ENCODE peak calls at places on chromosome 7, in six cellular contexts. G is GM12878, I is GM12891, B is H1, X is K562, W is HepG2. Y is an unnamed sample.

GRCh38 chr7:107660381-107661080 is at the start of gene SLC26A4:
- DNase-seq in G (no peak), I (peak), B (no peak), X (no peak), W (no peak), Y (peak)

GRCh38 chr7:25239888-25240287 is 11.6 kb upstream of the NPVF start:
- DNase-seq in G (no peak), I (no peak), B (no peak), X (no peak), W (no peak), Y (no peak)

GRCh38 chr7:156612930-156613329 is 27.6 kb upstream of the RNF32 start:
- DNase-seq in G (peak), I (no peak), B (no peak), X (no peak), W (no peak), Y (no peak)

GRCh38 chr7:128404143-128404681 is 5.6 kb downstream of the IMPDH1 start:
- DNase-seq in G (no peak), I (no peak), B (no peak), X (peak), W (no peak), Y (no peak)

GRCh38 chr7:30390872-30391646 is 87.5 kb downstream of the NOD1 start:
- DNase-seq in G (no peak), I (no peak), B (no peak), X (no peak), W (no peak), Y (no peak)

GRCh38 chr7:77455334-77455733 is 39.2 kb upstream of the GSAP start:
- DNase-seq in G (no peak), I (no peak), B (no peak), X (no peak), W (peak), Y (no peak)

GRCh38 chr7:82841828-82842227 is 320.9 kb downstream of the PCLO start:
- DNase-seq in G (no peak), I (no peak), B (no peak), X (no peak), W (no peak), Y (no peak)

GRCh38 chr7:44060091-44060947 is 5.0 kb downstream of the PGAM2 start:
- DNase-seq in G (no peak), I (no peak), B (no peak), X (no peak), W (no peak), Y (no peak)

GRCh38 chr7:44533301-44534055 is 7.7 kb downstream of the NPC1L1 start:
- DNase-seq in G (no peak), I (no peak), B (no peak), X (no peak), W (no peak), Y (no peak)

GRCh38 chr7:69664433-69664832 is 66.2 kb downstream of the AUTS2 start:
- DNase-seq in G (no peak), I (no peak), B (no peak), X (no peak), W (no peak), Y (no peak)

GRCh38 chr7:135728136-135728669 is at the start of gene SLC13A4:
- DNase-seq in G (no peak), I (no peak), B (no peak), X (peak), W (no peak), Y (no peak)

GRCh38 chr7:103447073-103447960 is 1.3 kb upstream of the SLC26A5 start:
- DNase-seq in G (no peak), I (peak), B (peak), X (peak), W (peak), Y (peak)

GRCh38 chr7:33886100-33886623 is 19.2 kb upstream of the BMPER start:
- DNase-seq in G (no peak), I (no peak), B (no peak), X (peak), W (peak), Y (no peak)

GRCh38 chr7:82172017-82172416 is 271.6 kb downstream of the CACNA2D1 start:
- DNase-seq in G (no peak), I (no peak), B (no peak), X (no peak), W (no peak), Y (no peak)

GRCh38 chr7:131071786-131072504 is 255.7 kb upstream of the MKLN1 start:
- DNase-seq in G (no peak), I (no peak), B (no peak), X (peak), W (no peak), Y (no peak)

GRCh38 chr7:7438851-7439250 is 96.8 kb downstream of the COL28A1 start:
- DNase-seq in G (no peak), I (no peak), B (peak), X (no peak), W (peak), Y (no peak)

GRCh38 chr7:130356760-130357611 is 12.4 kb downstream of the CPA5 start:
- DNase-seq in G (no peak), I (no peak), B (no peak), X (peak), W (no peak), Y (no peak)

GRCh38 chr7:55105952-55106351 is 87.1 kb downstream of the EGFR start:
- DNase-seq in G (no peak), I (no peak), B (no peak), X (no peak), W (no peak), Y (no peak)

GRCh38 chr7:51634025-51634424 is 317.4 kb upstream of the COBL start:
- DNase-seq in G (no peak), I (no peak), B (no peak), X (no peak), W (no peak), Y (no peak)

GRCh38 chr7:725223-726005 is 1.1 kb upstream of the DNAAF5 start:
- DNase-seq in G (no peak), I (no peak), B (no peak), X (peak), W (no peak), Y (no peak)

GRCh38 chr7:130554481-130554880 is 62.6 kb downstream of the MEST start:
- DNase-seq in G (no peak), I (no peak), B (no peak), X (no peak), W (no peak), Y (no peak)

GRCh38 chr7:1124164-1124563 is 35.8 kb downstream of the ZFAND2A start:
- DNase-seq in G (no peak), I (no peak), B (no peak), X (no peak), W (no peak), Y (no peak)

GRCh38 chr7:2146676-2147472 is 85.9 kb downstream of the MAD1L1 start:
- DNase-seq in G (no peak), I (no peak), B (no peak), X (no peak), W (no peak), Y (no peak)

GRCh38 chr7:45217358-45217757 is 59.8 kb downstream of the RAMP3 start:
- DNase-seq in G (no peak), I (no peak), B (no peak), X (peak), W (peak), Y (no peak)

GRCh38 chr7:34128762-34129161 is 223.4 kb downstream of the BMPER start:
- DNase-seq in G (no peak), I (no peak), B (no peak), X (no peak), W (no peak), Y (no peak)

DNA sequence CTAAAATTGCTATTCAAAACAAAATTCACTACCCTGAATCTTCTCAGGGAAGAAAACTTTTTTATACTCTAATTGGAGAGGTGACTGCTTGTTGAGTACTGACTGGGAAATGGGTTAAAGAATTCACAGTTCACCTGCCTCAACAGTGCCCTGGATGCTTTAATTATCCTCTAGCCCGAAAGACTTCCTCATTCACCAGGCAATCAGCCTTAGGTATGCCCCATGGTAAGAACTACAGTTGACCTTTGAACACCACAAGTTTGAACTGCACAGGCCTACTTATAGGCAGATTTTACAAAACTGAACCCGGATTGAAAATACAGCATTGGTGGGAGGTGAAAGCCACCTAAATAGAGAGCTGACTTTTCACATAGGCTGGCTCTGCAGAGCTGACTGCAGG is 175.3 kb downstream of the ELAPOR2 start:
- DNase-seq in G (no peak), I (no peak), B (no peak), X (no peak), W (peak), Y (no peak)
- TF ChIP-seq POLR2A in G (no peak), I (no peak), B (no peak), X (no peak), W (no peak), Y (no peak)

GRCh38 chr7:133164444-133164843 is 82.6 kb upstream of the CHCHD3 start:
- DNase-seq in G (no peak), I (no peak), B (no peak), X (peak), W (no peak), Y (no peak)
- TF ChIP-seq TAF1 in G (no peak), I (no peak), B (no peak), X (no peak), W (no peak), Y (no peak)

GRCh38 chr7:106283831-106284515 is 810 bp downstream of the NAMPT start:
- DNase-seq in G (no peak), I (no peak), B (no peak), X (peak), W (peak), Y (no peak)

GRCh38 chr7:106283501-106283830 is 1.3 kb downstream of the NAMPT start:
- DNase-seq in G (no peak), I (no peak), B (no peak), X (no peak), W (no peak), Y (no peak)

GRCh38 chr7:106284516-106285050 is at the start of gene NAMPT:
- DNase-seq in G (no peak), I (no peak), B (no peak), X (peak), W (no peak), Y (no peak)

GRCh38 chr7:106285801-106286492 is 1.2 kb upstream of the NAMPT start:
- DNase-seq in G (peak), I (peak), B (no peak), X (no peak), W (no peak), Y (no peak)

GRCh38 chr7:106285051-106285800 is 443 bp upstream of the NAMPT start:
- DNase-seq in G (peak), I (peak), B (peak), X (peak), W (peak), Y (peak)
- TF ChIP-seq POLR2A in G (peak), I (no peak), B (peak), X (peak), W (peak), Y (peak)

DNA sequence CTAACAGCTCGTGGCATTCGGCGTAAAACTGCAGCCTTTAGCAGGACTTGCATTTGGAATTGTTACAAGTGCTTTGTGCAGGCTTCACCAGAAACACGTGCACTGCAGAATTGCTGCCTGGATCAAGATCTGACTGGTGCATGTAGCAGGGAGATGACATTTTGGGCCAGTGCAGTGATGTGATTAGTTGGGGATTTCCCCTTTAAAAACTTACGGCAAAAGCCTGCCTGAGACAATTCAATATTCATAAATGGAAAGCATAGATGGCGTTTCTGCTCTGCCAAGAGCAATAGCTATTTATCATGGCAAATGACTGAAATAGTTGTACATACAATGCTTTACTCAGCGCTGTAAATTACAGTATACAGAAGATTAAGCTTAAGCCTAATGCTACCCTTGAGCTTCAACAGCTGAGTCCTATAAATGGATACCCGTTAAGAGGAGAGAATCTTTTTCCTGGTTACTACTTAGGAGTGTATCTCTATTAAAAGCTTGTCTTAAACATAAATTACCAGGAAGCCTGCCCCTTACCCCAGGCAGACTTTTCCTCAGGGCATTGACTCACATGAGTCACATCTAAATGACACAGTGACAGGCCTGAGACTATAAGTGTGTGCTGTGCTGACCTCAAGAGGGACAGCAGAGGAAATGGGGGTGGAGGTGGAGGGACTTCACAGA is 106.3 kb downstream of the ATXN7L1 start:
- DNase-seq in G (no peak), I (no peak), B (no peak), X (peak), W (no peak), Y (no peak)
- TF ChIP-seq TAF1 in G (no peak), I (no peak), B (no peak), X (no peak), W (no peak), Y (no peak)

DNA sequence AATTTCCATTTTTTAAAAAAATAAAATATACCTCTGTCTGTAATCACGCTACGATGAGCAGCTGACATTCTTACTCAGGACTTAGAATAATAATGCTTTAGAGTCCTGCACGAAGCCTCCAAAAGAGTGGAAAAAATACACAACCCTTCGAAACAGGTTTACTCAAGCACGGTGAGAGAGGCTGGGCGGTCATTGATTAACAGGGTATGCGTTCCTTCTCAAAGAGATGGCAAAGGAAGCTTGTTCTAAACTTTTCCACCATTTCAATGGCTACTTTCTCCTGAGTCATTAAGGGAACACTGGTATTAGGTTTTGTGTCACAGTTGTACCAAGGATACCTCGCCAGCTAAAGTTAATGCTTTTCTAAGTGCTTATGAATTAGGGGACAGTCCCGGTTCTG is 141.9 kb upstream of the RHEB start:
- DNase-seq in G (no peak), I (no peak), B (no peak), X (no peak), W (no peak), Y (no peak)
- TF ChIP-seq POLR2A in G (no peak), I (no peak), B (no peak), X (no peak), W (no peak), Y (no peak)

Y was measured in GM12892.